ENCODE peak calls at places on chromosomes 5 and 9, in ten cellular contexts. O is epithelial cell of esophagus, R is AG10803, E is astrocyte, A is left ventricle myocardium inferior, W is fibroblast of lung, I is mammary epithelial cell, K is A549, F is heart right ventricle, M is kidney. V is an unnamed sample.

GRCh38 chr5:80672140-80672736 is 17.5 kb upstream of the DHFR start:
- DNase-seq in O (peak; percentile 82), R (peak; percentile 68), E (peak; percentile 40), A (peak; percentile 29), W (peak; percentile 77), I (peak; percentile 66), K (peak; percentile 79), F (peak; percentile 58), M (peak; percentile 72), V (peak; percentile 29)

GRCh38 chr5:80877592-80877991 is 82.6 kb upstream of the RASGRF2 start:
- DNase-seq in O (no peak), R (no peak), E (no peak), A (no peak), W (no peak), I (no peak), K (no peak), F (no peak), M (no peak), V (no peak)

GRCh38 chr5:16774806-16775205 is 158.0 kb upstream of the RETREG1 start:
- DNase-seq in O (no peak), R (peak; percentile 64), E (no peak), A (no peak), W (peak; percentile 93), I (no peak), K (no peak), F (no peak), M (no peak), V (peak; percentile 40)

GRCh38 chr5:148794275-148794674 is 32.1 kb upstream of the ADRB2 start:
- DNase-seq in O (no peak), R (peak; percentile 78), E (no peak), A (no peak), W (peak; percentile 30), I (no peak), K (no peak), F (no peak), M (no peak), V (no peak)

GRCh38 chr9:38345851-38346755 is 46.4 kb upstream of the ALDH1B1 start:
- DNase-seq in O (no peak), R (no peak), E (no peak), A (no peak), W (no peak), I (no peak), K (no peak), F (no peak), M (no peak), V (no peak)

GRCh38 chr9:99134893-99135341 is 30.0 kb downstream of the TGFBR1 start:
- DNase-seq in O (no peak), R (peak; percentile 87), E (peak; percentile 84), A (no peak), W (peak; percentile 59), I (peak; percentile 50), K (no peak), F (no peak), M (no peak), V (no peak)

GRCh38 chr5:173114536-173114935 is 29.8 kb upstream of the BNIP1 start:
- DNase-seq in O (no peak), R (no peak), E (no peak), A (no peak), W (no peak), I (no peak), K (no peak), F (no peak), M (no peak), V (no peak)

GRCh38 chr5:31197183-31197582 is 3.7 kb downstream of the CDH6 start:
- DNase-seq in O (no peak), R (no peak), E (peak; percentile 89), A (no peak), W (peak; percentile 18), I (no peak), K (peak; percentile 0), F (no peak), M (no peak), V (no peak)

GRCh38 chr9:32587901-32588300 is 14.9 kb upstream of the NDUFB6 start:
- DNase-seq in O (peak; percentile 38), R (peak; percentile 52), E (peak; percentile 78), A (no peak), W (no peak), I (peak; percentile 75), K (no peak), F (no peak), M (no peak), V (no peak)
- TF ChIP-seq CTCF in O (no peak), R (no peak), E (peak; percentile 18), A (no peak), W (peak; percentile 3), I (peak; percentile 16), K (no peak), F (no peak), M (no peak), V (no peak)

GRCh38 chr9:133572821-133573361 is 36.3 kb downstream of the FAM163B start:
- DNase-seq in O (no peak), R (peak; percentile 17), E (no peak), A (peak; percentile 81), W (no peak), I (no peak), K (no peak), F (peak; percentile 70), M (no peak), V (no peak)

GRCh38 chr9:133570681-133571080 is 36.2 kb downstream of the ADAMTSL2 start:
- DNase-seq in O (no peak), R (no peak), E (no peak), A (no peak), W (no peak), I (no peak), K (no peak), F (no peak), M (no peak), V (no peak)

GRCh38 chr9:133569891-133570651 is 35.6 kb downstream of the ADAMTSL2 start:
- DNase-seq in O (no peak), R (no peak), E (no peak), A (no peak), W (no peak), I (no peak), K (no peak), F (no peak), M (no peak), V (no peak)

GRCh38 chr9:133571896-133572595 is 37.1 kb downstream of the FAM163B start:
- DNase-seq in O (no peak), R (no peak), E (no peak), A (no peak), W (no peak), I (no peak), K (no peak), F (no peak), M (no peak), V (no peak)

DNA sequence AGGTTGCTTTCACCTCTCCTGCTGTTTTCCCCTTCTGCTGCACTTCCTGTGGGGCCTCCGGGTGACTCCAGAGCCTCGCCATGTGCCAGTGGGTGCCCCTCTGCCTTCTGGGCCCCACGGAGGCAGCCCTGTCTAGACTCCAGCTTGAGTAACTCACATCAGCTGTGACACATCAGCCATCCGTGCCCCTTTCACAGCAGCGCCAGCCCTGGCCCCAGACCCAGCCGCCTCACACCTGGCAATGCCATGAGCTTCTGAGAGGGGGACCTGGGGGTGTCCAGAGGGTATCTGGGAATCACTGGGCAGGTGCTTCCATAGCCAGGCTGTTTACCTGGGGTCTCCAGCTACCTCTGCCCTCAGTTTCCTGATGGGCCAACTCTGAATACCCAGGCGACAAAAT is 37.0 kb downstream of the ADAMTSL2 start:
- DNase-seq in O (no peak), R (no peak), E (no peak), A (no peak), W (no peak), I (no peak), K (no peak), F (no peak), M (no peak), V (no peak)
- H3K4me3 ChIP-seq in O (no peak overlapping the region), R (no peak overlapping the region), E (no peak overlapping the region), A (no peak overlapping the region), W (no peak overlapping the region), I (no peak overlapping the region), K (no peak overlapping the region), F (no peak overlapping the region), M (no peak overlapping the region), V (no peak overlapping the region)

GRCh38 chr9:34252670-34253459 is 74.0 kb downstream of the UBAP1 start:
- DNase-seq in O (peak; percentile 65), R (peak; percentile 50), E (peak; percentile 61), A (peak; percentile 61), W (peak; percentile 60), I (no peak), K (peak; percentile 67), F (peak; percentile 78), M (peak; percentile 76), V (no peak)

GRCh38 chr9:34254966-34255825 is 73.9 kb downstream of the KIF24 start:
- DNase-seq in O (no peak), R (peak; percentile 41), E (no peak), A (no peak), W (peak; percentile 36), I (no peak), K (no peak), F (no peak), M (no peak), V (no peak)

GRCh38 chr9:34254141-34254913 is 74.7 kb downstream of the KIF24 start:
- DNase-seq in O (peak; percentile 97), R (peak; percentile 83), E (peak; percentile 75), A (peak; percentile 41), W (peak; percentile 75), I (peak; percentile 94), K (peak; percentile 59), F (peak; percentile 32), M (no peak), V (no peak)

GRCh38 chr9:34252016-34252415 is 73.2 kb downstream of the UBAP1 start:
- DNase-seq in O (no peak), R (peak; percentile 11), E (peak; percentile 36), A (no peak), W (no peak), I (no peak), K (no peak), F (no peak), M (no peak), V (no peak)

DNA sequence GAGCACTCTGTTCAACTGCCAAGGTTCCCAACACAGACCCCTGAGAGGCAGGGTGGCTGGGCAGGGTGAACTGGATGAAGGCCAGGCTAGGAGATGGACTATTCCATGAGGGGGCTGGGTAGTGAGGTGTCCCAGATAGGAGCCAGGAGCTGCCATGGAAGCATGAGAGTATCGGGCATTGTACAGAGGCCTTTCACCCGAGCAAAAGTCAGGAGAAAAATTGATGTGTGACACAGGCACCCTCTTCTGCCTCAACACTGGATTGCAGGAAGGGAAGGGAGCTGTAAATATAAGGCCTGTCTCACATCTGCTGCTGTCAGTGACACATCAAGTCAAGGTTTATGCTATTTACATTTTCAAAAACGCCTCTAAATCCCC is 74.6 kb downstream of the UBAP1 start:
- DNase-seq in O (peak; percentile 46), R (peak; percentile 64), E (no peak), A (peak; percentile 69), W (peak; percentile 70), I (peak; percentile 58), K (peak; percentile 54), F (peak; percentile 79), M (no peak), V (no peak)
- TF ChIP-seq CTCF in O (peak; percentile 62), R (peak; percentile 72), E (no peak), A (peak; percentile 45), W (peak; percentile 53), I (peak; percentile 57), K (no peak), F (no peak), M (no peak), V (no peak)

DNA sequence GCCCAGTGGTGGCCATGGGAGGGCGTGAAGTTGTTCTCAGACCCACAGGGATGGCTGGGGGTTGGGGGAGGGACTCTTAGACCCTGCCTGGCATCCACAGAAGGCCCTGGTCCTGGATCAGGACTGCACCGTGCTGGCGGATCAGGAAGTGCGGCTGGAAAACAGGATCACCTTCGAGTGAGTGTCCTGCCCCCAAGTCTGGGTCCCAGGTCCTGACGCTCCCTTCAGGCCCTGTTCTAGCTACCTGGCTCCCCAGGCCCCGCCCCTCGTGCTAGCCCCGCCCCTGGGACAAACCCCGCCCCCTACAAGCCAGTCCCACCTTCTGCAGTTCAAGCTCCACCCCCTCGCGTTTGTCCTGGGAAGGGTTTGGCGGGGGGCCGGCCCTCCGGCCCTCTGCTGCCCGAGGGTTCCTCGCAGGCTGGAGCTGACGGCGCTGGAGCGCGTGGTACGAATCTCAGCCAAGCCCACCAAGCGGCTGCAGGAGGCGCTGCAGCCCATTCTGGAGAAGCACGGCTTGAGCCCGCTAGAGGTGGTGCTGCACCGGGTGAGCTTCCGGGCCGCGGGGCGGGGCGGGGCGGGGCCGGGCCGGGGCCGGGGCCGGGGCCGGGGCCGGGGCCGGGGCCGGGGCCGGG is 12.9 kb downstream of the RGS14 start:
- DNase-seq in O (peak; percentile 86), R (peak; percentile 77), E (peak; percentile 76), A (peak; percentile 70), W (peak; percentile 85), I (peak; percentile 77), K (peak; percentile 95), F (peak; percentile 72), M (peak; percentile 96), V (peak; percentile 50)
- H3K4me3 ChIP-seq in O (peak overlapping the region; percentile 55), R (peak overlapping the region; percentile 61), E (no peak overlapping the region), A (peak overlapping the region; percentile 61), W (peak overlapping the region; percentile 63), I (peak overlapping the region; percentile 36), K (peak overlapping the region; percentile 48), F (peak overlapping the region; percentile 41), M (peak overlapping the region; percentile 72), V (peak overlapping the region; percentile 26)

V was measured in HFF-Myc.